ENCODE peak calls at places on chromosomes 2 and 18, in five cellular contexts. B, Z, X, G and F are unnamed samples.

GRCh38 chr2:190978389-190979053 is 35.5 kb downstream of the STAT1 start:
- DNase-seq in B (no peak), G (no peak), Z (no peak), X (no peak), F (no peak)

GRCh38 chr2:139201516-139201915 is 421.3 kb upstream of the NXPH2 start:
- DNase-seq in Z (no peak), B (no peak), X (no peak), G (no peak), F (no peak)

GRCh38 chr2:64352292-64352691 is 101.7 kb upstream of the LGALSL start:
- DNase-seq in G (peak; percentile 29), Z (no peak), B (no peak), X (no peak), F (no peak)

GRCh38 chr2:167510071-167510759 is 621.9 kb downstream of the XIRP2 start:
- DNase-seq in G (peak; percentile 95), Z (no peak), X (no peak), B (no peak), F (no peak)

GRCh38 chr18:50128506-50129271 is 66.3 kb downstream of the MYO5B start:
- DNase-seq in B (no peak), G (peak; percentile 34), X (no peak), Z (no peak), F (no peak)

GRCh38 chr2:236994361-236994760 is 91.3 kb upstream of the COPS8 start:
- DNase-seq in B (no peak), G (no peak), X (no peak), Z (no peak), F (no peak)

GRCh38 chr2:133755515-133756311 is 187.4 kb upstream of the NCKAP5 start:
- DNase-seq in G (no peak), Z (no peak), B (no peak), X (no peak), F (peak; percentile 93)

GRCh38 chr2:160415991-160416390 is 77.6 kb downstream of the RBMS1 start:
- DNase-seq in Z (no peak), X (no peak), G (no peak), B (no peak), F (no peak)

GRCh38 chr2:85368921-85369320 is 14.4 kb downstream of the ELMOD3 start:
- DNase-seq in Z (no peak), G (no peak), X (no peak), B (no peak), F (no peak)

GRCh38 chr2:63057249-63058148 is 6.9 kb downstream of the OTX1 start:
- DNase-seq in B (no peak), Z (no peak), G (no peak), X (no peak), F (no peak)

GRCh38 chr2:70806620-70807019 is 13.8 kb downstream of the CLEC4F start:
- DNase-seq in G (no peak), X (no peak), B (no peak), Z (no peak), F (no peak)

GRCh38 chr2:119246884-119247843 is 23.5 kb downstream of the STEAP3 start:
- DNase-seq in G (no peak), X (no peak), Z (no peak), B (no peak), F (no peak)

GRCh38 chr2:203594541-203594940 is 59.4 kb upstream of the RAPH1 start:
- DNase-seq in Z (no peak), X (no peak), B (no peak), G (no peak), F (peak; percentile 77)

GRCh38 chr2:202278944-202279343 is 13.4 kb downstream of the NOP58 start:
- DNase-seq in X (no peak), B (no peak), Z (no peak), G (peak; percentile 48), F (no peak)

GRCh38 chr2:43754180-43754579 is 19.7 kb upstream of the DYNC2LI1 start:
- DNase-seq in Z (no peak), B (no peak), X (no peak), G (no peak), F (no peak)

GRCh38 chr2:192016265-192016664 is 169.4 kb upstream of the CAVIN2 start:
- DNase-seq in X (no peak), G (no peak), Z (no peak), B (no peak), F (no peak)

GRCh38 chr2:24617431-24617830 is 126.4 kb downstream of the NCOA1 start:
- DNase-seq in X (no peak), Z (no peak), G (no peak), B (no peak), F (no peak)

GRCh38 chr2:165440367-165440766 is 29.1 kb upstream of the CSRNP3 start:
- DNase-seq in Z (no peak), B (no peak), X (no peak), G (no peak), F (peak; percentile 91)

GRCh38 chr2:116467243-116467642 is 1347.2 kb upstream of the DDX18 start:
- DNase-seq in Z (no peak), G (no peak), X (no peak), B (no peak), F (no peak)

GRCh38 chr2:15725788-15726112 is 134.1 kb downstream of the DDX1 start:
- DNase-seq in Z (no peak), G (no peak), B (no peak), X (no peak), F (no peak)

GRCh38 chr18:79642626-79643025 is 37.0 kb upstream of the CTDP1 start:
- DNase-seq in X (no peak), G (no peak), B (no peak), Z (no peak), F (no peak)

GRCh38 chr2:71466301-71467179 is 13.2 kb downstream of the DYSF start:
- DNase-seq in G (no peak), B (no peak), Z (no peak), X (no peak), F (no peak)

GRCh38 chr2:136874258-136874657 is 108.9 kb downstream of the THSD7B start:
- DNase-seq in G (peak; percentile 11), Z (no peak), X (no peak), B (no peak), F (no peak)

GRCh38 chr2:96402591-96402990 is 67.0 kb downstream of the NCAPH start:
- DNase-seq in X (no peak), G (no peak), B (no peak), Z (no peak), F (no peak)

GRCh38 chr2:28436525-28437051 is 43.9 kb downstream of the FOSL2 start:
- DNase-seq in Z (no peak), X (no peak), B (no peak), G (no peak), F (no peak)

GRCh38 chr2:149143734-149144133 is 105.2 kb downstream of the LYPD6B start:
- DNase-seq in B (no peak), G (no peak), X (no peak), Z (no peak), F (no peak)

GRCh38 chr2:128321421-128321775 is 2.7 kb upstream of the HS6ST1 start:
- DNase-seq in G (no peak), Z (no peak), X (no peak), B (no peak), F (no peak)

GRCh38 chr2:128324008-128324896 is 5.6 kb upstream of the HS6ST1 start:
- DNase-seq in B (no peak), Z (no peak), X (no peak), G (no peak), F (no peak)

GRCh38 chr2:128323501-128323931 is 4.8 kb upstream of the HS6ST1 start:
- DNase-seq in G (no peak), Z (no peak), X (no peak), B (no peak), F (no peak)

GRCh38 chr2:128321784-128322650 is 3.3 kb upstream of the HS6ST1 start:
- DNase-seq in B (peak; percentile 33), Z (peak; percentile 51), G (peak; percentile 78), X (no peak), F (peak; percentile 34)

GRCh38 chr2:128322651-128323491 is 4.2 kb upstream of the HS6ST1 start:
- DNase-seq in G (no peak), Z (no peak), X (no peak), B (no peak), F (no peak)
- H3K4me3 ChIP-seq in G (peak overlapping the region; percentile 54), Z (peak overlapping the region; percentile 63), X (peak overlapping the region; percentile 70), B (peak overlapping the region; percentile 48), F (peak overlapping the region; percentile 85)

DNA sequence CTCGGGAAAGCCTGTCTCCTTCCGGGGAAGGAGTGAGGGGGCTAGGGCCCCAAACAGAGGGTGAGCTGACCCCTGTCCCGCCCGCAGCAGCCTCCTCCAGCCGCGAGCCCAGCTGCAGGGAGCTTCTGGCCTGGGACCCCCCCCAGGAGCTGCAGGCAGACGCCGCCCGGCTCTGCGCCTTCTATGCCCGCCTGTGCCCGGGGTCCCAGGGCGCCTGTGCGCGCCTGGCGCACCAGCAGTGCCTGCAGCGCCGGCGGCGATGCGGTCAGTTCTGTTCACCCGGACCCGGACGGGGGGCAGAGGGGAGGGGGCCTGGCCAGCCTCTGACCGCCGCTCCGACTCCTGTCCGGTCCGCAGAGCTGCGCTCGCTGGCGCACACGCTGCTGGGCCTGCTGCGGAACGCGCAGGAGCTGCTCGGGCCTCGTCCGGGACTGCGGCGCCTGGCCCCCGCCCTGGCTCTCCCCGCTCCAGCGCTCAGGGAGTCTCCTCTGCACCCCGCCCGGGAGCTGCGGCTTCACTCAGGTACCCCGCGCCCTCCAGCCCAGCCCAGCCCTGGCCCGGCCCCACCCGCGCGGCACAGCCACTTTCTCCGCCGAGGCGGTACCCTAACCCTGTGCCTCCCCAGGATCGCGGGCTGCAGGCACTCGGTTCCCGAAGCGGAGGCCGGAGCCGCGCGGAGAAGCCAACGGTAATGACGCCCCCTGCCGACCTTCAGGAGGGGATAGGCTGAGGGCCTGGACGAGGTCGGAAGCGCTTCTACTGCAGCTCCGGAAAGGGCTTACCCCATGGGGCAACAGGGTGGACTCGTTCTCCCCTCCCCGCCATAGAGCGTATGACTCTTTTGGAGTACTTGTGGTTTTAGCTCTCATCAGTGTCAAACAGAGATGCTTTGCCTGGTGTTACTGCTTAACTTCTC is 2.0 kb upstream of the CHRND start:
- DNase-seq in G (peak; percentile 65), Z (no peak), B (peak; percentile 67), X (no peak), F (no peak)
- TF ChIP-seq EZH2 in G (peak; percentile 84), Z (no peak), B (no peak), X (no peak), F (no peak)

DNA sequence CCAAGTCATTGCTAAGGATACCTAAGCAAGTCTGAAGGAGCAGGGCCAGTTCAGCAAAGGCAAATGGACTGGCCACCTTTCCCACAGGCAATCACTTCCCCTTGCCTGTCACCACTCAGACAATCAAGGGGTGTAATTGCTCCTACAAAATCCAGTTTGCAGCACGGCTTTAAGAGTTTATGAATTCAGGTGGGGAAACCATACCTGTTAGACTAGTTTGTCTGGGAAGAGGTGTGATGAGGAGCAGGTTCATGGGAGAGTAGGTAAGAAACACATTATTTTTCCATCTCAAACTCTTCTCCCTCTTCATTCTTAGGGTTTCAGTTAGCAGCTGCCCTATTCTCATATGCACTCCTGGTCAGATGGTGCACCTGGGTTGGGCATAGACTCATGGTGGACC is 102.5 kb downstream of the EVA1A start:
- DNase-seq in X (no peak), Z (no peak), G (no peak), B (no peak), F (no peak)
- TF ChIP-seq POLR2AphosphoS5 in X (no peak), Z (no peak), G (no peak), B (no peak), F (no peak)

DNA sequence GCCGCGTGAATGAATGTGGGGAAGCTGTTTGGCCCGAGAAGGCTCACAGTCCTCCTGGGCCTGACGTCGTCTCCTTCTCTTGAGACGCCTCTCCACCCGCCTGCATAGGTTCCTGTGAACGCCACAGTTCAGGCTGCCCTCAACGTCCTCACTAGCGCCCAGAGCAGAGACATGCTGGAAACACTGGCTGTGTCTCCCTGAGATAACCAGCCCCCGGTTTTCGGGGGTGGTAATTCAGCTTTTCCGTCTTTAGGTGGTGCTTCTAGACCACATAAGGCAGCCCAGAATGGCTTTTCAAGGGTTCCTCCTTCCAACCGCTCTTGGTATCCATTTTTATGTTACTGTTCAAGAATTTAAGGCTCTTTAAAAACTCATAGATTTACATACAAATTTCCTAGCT is 110.4 kb upstream of the PXDN start:
- DNase-seq in G (no peak), Z (no peak), X (no peak), B (peak; percentile 34), F (no peak)
- H3K4me3 ChIP-seq in G (no peak overlapping the region), Z (no peak overlapping the region), X (no peak overlapping the region), B (peak overlapping the region; percentile 23), F (no peak overlapping the region)